ENCODE peak calls at places on chromosomes 4 and X, in ten cellular contexts. G is ovary, V is transverse colon, F is right lobe of liver, K is adrenal gland, X is heart left ventricle, R is esophagus squamous epithelium, W is uterus, T is stomach, U is Peyer's patch. M is an unnamed sample.

GRCh38 chr4:3071811-3072210 is 2.5 kb downstream of the HTT-AS start:
- DNase-seq in W (no peak), K (no peak), U (no peak), R (no peak), F (no peak), T (no peak), V (no peak), G (no peak), X (no peak), M (no peak)

GRCh38 chrX:78357342-78358055 is 30.1 kb upstream of the CYSLTR1 start:
- DNase-seq in F (no peak), R (no peak), K (no peak), X (no peak), T (no peak), U (no peak), V (no peak), W (no peak), G (no peak), M (no peak)

GRCh38 chrX:19272452-19272851 is 71.3 kb upstream of the PDHA1 start:
- DNase-seq in K (no peak), G (no peak), V (no peak), R (no peak), T (no peak), U (no peak), F (no peak), X (no peak), W (no peak), M (no peak)

GRCh38 chrX:18210470-18210869 is 10.2 kb downstream of the BEND2 start:
- DNase-seq in U (no peak), T (no peak), K (no peak), F (no peak), W (no peak), G (no peak), R (no peak), X (no peak), V (no peak), M (no peak)

GRCh38 chr4:118905546-118905945 is 16.9 kb downstream of the SYNPO2 start:
- DNase-seq in F (no peak), W (no peak), R (no peak), T (no peak), U (no peak), G (peak; percentile 42), K (peak; percentile 64), V (no peak), X (peak; percentile 31), M (no peak)

GRCh38 chrX:43640481-43640880 is 15.6 kb upstream of the MAOA start:
- DNase-seq in U (no peak), X (no peak), G (no peak), V (no peak), T (no peak), W (no peak), K (no peak), R (no peak), F (no peak), M (no peak)

GRCh38 chr4:73646117-73646516 is 25.9 kb upstream of the RASSF6 start:
- DNase-seq in R (no peak), V (no peak), K (no peak), T (no peak), W (no peak), F (no peak), U (no peak), G (no peak), X (no peak), M (no peak)

GRCh38 chrX:132669142-132669541 is 180.3 kb upstream of the MBNL3 start:
- DNase-seq in K (no peak), U (no peak), V (no peak), G (no peak), R (no peak), F (no peak), T (no peak), W (no peak), X (no peak), M (no peak)

GRCh38 chrX:84993150-84993549 is 10.5 kb upstream of the APOOL start:
- DNase-seq in K (no peak), X (no peak), T (no peak), F (no peak), W (no peak), R (no peak), V (no peak), G (no peak), U (no peak), M (no peak)

GRCh38 chr4:24328711-24329110 is 255.6 kb downstream of the DHX15 start:
- DNase-seq in K (no peak), R (no peak), T (no peak), U (no peak), V (no peak), G (no peak), F (no peak), X (no peak), W (no peak), M (no peak)

GRCh38 chrX:80432863-80433262 is 12.6 kb downstream of the TENT5D start:
- DNase-seq in K (no peak), G (no peak), T (no peak), F (no peak), W (peak; percentile 22), X (no peak), V (no peak), U (no peak), R (no peak), M (no peak)

GRCh38 chrX:45596190-45596808 is 395.6 kb upstream of the DIPK2B start:
- DNase-seq in U (no peak), F (no peak), K (no peak), V (no peak), T (no peak), X (no peak), R (no peak), G (no peak), W (no peak), M (no peak)

GRCh38 chrX:45601052-45601451 is 400.4 kb upstream of the DIPK2B start:
- DNase-seq in T (no peak), G (no peak), X (no peak), K (no peak), U (no peak), R (no peak), F (no peak), V (no peak), W (no peak), M (no peak)

GRCh38 chrX:45602151-45602550 is 401.5 kb upstream of the DIPK2B start:
- DNase-seq in X (no peak), V (no peak), K (no peak), R (no peak), G (no peak), W (no peak), T (no peak), U (no peak), F (no peak), M (no peak)

GRCh38 chrX:45598841-45599240 is 398.2 kb upstream of the DIPK2B start:
- DNase-seq in W (no peak), K (no peak), R (no peak), F (no peak), G (no peak), U (no peak), V (no peak), T (no peak), X (no peak), M (no peak)
- H3K4me1 ChIP-seq in W (no peaks in the 10 kb centered on the region), K (no peaks in the 10 kb centered on the region), R (no peaks in the 10 kb centered on the region), F (no peaks in the 10 kb centered on the region), G (no peaks in the 10 kb centered on the region), U (no peaks in the 10 kb centered on the region), V (no peaks in the 10 kb centered on the region), T (no peaks in the 10 kb centered on the region), X (no peaks in the 10 kb centered on the region), M (no peaks in the 10 kb centered on the region)

DNA sequence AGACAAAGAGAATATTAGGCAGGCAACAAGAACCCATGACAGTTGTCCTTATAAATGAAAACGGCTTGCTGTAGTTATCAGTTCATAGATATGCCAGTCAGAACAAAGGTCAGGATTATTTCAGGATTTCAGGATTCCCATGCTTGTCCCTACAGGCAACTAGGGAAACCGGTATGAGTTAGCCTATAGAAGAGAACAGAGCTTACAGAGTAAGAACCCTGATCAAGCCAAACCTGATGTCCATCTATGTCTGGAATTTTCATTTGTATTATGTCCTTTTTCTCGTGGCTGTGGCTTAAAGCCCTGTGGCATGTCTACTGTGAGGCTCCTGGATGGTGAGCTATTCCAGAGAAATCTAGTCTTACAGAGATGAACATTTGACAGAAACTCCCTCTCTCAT is 129.7 kb upstream of the KLF3 start:
- DNase-seq in V (no peak), W (no peak), K (no peak), G (no peak), U (no peak), X (no peak), F (no peak), R (no peak), T (no peak), M (no peak)
- TF ChIP-seq POLR2A in V (no peak), W (no peak), K (no peak), G (no peak), U (no peak), X (no peak), F (no peak), R (no peak), T (no peak), M (no peak)

GRCh38 chrX:13109811-13110210 is 65.4 kb upstream of the FAM9C start:
- DNase-seq in U (no peak), K (no peak), V (no peak), G (no peak), W (peak; percentile 36), F (no peak), X (no peak), T (no peak), R (no peak), M (no peak)
- H3K27ac ChIP-seq in U (no peak overlapping the region), K (peak overlapping the region; percentile 82), V (peak overlapping the region; percentile 79), G (no peak overlapping the region), W (peak overlapping the region; percentile 75), F (no peak overlapping the region), X (peak overlapping the region; percentile 31), T (peak overlapping the region; percentile 66), R (peak overlapping the region; percentile 74), M (peak overlapping the region; percentile 80)

GRCh38 chr4:125353131-125353530 is 38.4 kb downstream of the FAT4 start:
- DNase-seq in V (no peak), W (no peak), U (no peak), G (no peak), K (no peak), R (no peak), F (no peak), T (no peak), X (no peak), M (no peak)

GRCh38 chr4:125352521-125352920 is 37.8 kb downstream of the FAT4 start:
- DNase-seq in X (no peak), V (no peak), W (no peak), G (no peak), U (no peak), R (no peak), T (no peak), F (no peak), K (no peak), M (no peak)

GRCh38 chr4:125358453-125358852 is 43.7 kb downstream of the FAT4 start:
- DNase-seq in X (no peak), W (no peak), U (no peak), V (no peak), R (no peak), T (no peak), G (no peak), F (no peak), K (no peak), M (no peak)

GRCh38 chr4:125357675-125358074 is 42.9 kb downstream of the FAT4 start:
- DNase-seq in R (no peak), G (no peak), X (no peak), V (no peak), U (no peak), K (no peak), F (no peak), W (no peak), T (no peak), M (no peak)

DNA sequence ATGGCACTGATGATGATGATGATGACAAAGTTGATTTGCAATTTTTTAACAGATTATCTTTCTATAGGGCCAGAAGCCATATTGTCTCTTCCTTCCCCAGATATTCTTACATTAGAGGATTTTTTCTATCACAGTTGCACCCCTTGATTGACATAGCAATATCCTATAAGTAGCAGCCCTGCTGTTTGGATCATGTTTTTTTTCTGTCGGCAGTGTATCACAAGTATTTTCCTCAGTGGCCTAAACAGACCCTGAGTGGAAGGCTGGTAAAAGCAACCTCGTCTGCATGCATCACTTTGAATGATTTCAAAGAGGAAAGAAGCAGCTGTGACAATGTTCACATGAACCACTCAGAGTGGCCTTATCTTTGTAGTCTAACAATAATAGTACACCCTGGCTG is 41.0 kb downstream of the FAT4 start:
- DNase-seq in W (no peak), F (no peak), K (no peak), U (no peak), T (no peak), X (no peak), R (no peak), V (no peak), G (no peak), M (no peak)
- H3K4me1 ChIP-seq in W (no peaks in the 10 kb centered on the region), F (no peaks in the 10 kb centered on the region), K (no peaks in the 10 kb centered on the region), U (no peaks in the 10 kb centered on the region), T (no peaks in the 10 kb centered on the region), X (peaks cover 9% of the 10 kb centered on the region), R (no peaks in the 10 kb centered on the region), V (no peaks in the 10 kb centered on the region), G (no peaks in the 10 kb centered on the region), M (no peaks in the 10 kb centered on the region)